ENCODE peak calls at places on chromosomes 3 and 15, in five cellular contexts. S is WERI-Rb-1, V is choroid plexus epithelial cell, N is HFF-Myc, Y is A549. D is an unnamed sample.

GRCh38 chr3:155760653-155761052 is 15.8 kb upstream of the PLCH1 start:
- DNase-seq in Y (no peak), S (no peak), N (no peak), V (no peak), D (no peak)

GRCh38 chr15:25800761-25801515 is 62.2 kb downstream of the ATP10A start:
- DNase-seq in S (no peak), N (no peak), V (no peak), Y (no peak), D (no peak)

GRCh38 chr15:44735482-44736260 is 657 bp upstream of the TRIM69 start:
- DNase-seq in N (no peak), V (no peak), S (no peak), Y (no peak), D (no peak)

GRCh38 chr3:78644847-78645246 is 1123.0 kb downstream of the ROBO1 start:
- DNase-seq in Y (no peak), N (no peak), S (no peak), V (no peak), D (no peak)

GRCh38 chr15:63114465-63114864 is 7.2 kb upstream of the LACTB start:
- DNase-seq in Y (no peak), V (no peak), S (no peak), N (no peak), D (no peak)

GRCh38 chr3:6264036-6264435 is 596.9 kb upstream of the GRM7 start:
- DNase-seq in Y (no peak), V (no peak), S (no peak), N (no peak), D (no peak)

GRCh38 chr3:193997228-193998192 is 138.4 kb upstream of the HES1 start:
- DNase-seq in N (no peak), S (peak), Y (no peak), V (no peak), D (no peak)

GRCh38 chr3:157447026-157447694 is 10.5 kb downstream of the PTX3 start:
- DNase-seq in V (peak), Y (no peak), S (no peak), N (no peak), D (no peak)

GRCh38 chr3:108271626-108272025 is 24.7 kb upstream of the HHLA2 start:
- DNase-seq in V (no peak), Y (no peak), S (no peak), N (no peak), D (no peak)

GRCh38 chr3:142645236-142645793 is 49.1 kb downstream of the PLS1 start:
- DNase-seq in N (peak), V (peak), S (peak), Y (peak), D (no peak)

GRCh38 chr15:74631935-74632560 is 16.4 kb downstream of the CLK3 start:
- DNase-seq in V (peak), Y (peak), S (peak), N (no peak), D (no peak)

GRCh38 chr3:133158686-133159085 is 120.5 kb downstream of the TMEM108 start:
- DNase-seq in V (no peak), N (no peak), S (no peak), Y (no peak), D (no peak)

GRCh38 chr3:44241706-44242105 is at the start of gene TOPAZ1:
- DNase-seq in Y (no peak), S (no peak), V (no peak), N (no peak), D (no peak)

GRCh38 chr3:149596136-149596770 is 61.6 kb downstream of the WWTR1 start:
- DNase-seq in N (no peak), Y (no peak), S (no peak), V (peak), D (no peak)

GRCh38 chr3:98713984-98714383 is 49.2 kb upstream of the ST3GAL6 start:
- DNase-seq in S (no peak), Y (no peak), N (no peak), V (no peak), D (no peak)

GRCh38 chr3:98722389-98722788 is 40.8 kb upstream of the ST3GAL6 start:
- DNase-seq in S (no peak), V (no peak), Y (no peak), N (no peak), D (no peak)

GRCh38 chr3:98721776-98722175 is 41.4 kb upstream of the ST3GAL6 start:
- DNase-seq in V (no peak), S (no peak), N (no peak), Y (no peak), D (no peak)

GRCh38 chr3:98717584-98717983 is 45.6 kb upstream of the ST3GAL6 start:
- DNase-seq in N (no peak), V (no peak), S (no peak), Y (no peak), D (no peak)

DNA sequence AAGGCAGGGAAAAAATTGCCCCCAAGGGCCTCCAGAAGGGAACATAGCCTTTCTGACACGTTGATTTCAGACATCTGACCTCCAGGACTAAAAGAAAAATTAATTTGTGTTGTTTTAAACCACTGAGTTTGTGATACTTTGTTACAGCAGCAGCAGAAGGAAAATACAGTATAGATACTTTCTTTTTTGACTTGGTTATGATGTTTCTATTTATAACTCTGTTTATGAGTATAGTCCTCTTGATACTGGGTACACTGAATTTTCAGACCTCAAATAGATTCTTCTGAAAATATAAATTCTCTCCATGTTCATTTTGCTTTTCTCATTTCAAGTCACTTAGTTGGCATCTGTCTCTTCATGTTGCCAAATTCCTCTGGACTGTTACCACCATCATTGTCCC is 44.4 kb upstream of the ST3GAL6 start:
- DNase-seq in N (no peak), Y (no peak), S (no peak), V (no peak), D (no peak)
- H3K4me3 ChIP-seq in N (no peak), Y (no peak), S (no peak), V (no peak), D (no peak)

DNA sequence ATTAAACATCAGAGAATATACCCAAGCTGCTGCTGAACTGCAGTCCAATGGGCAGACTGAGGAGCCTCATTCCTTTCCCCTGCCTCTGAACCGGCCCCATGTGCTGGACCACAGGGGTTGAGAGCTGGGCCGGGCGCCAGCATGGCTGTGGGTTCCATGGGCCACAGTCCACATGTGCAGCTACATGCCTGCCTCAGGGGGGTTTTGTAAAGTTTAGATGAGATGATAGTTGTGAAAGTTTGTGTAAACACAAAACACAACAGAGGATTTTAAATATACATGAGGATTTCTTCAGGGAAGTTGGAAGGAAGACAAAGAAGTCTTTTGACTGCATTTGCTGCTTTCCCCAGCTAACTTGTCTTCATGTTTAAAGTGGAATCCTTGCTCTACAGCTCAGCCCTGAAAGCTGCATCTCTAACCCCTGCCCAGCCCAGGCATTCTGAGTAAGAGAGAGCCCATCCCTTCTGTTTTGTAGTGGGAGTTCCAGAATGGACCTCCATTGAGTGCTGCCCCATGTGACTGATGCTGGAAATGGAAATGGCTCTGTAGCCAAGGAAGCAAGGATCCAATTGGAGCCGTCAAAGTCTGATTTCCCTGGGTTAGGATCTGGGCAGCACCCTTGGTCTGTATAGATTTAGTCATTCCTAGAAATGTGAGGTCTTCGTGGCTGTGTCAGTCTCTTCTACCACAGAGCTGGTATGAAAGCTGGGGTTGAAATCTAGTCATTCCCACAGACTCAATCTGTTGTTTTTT is 17.5 kb downstream of the SLC12A8 start:
- DNase-seq in V (peak), S (no peak), N (peak), Y (no peak), D (peak)
- TF ChIP-seq CTCF in V (peak), S (no peak), N (no peak), Y (no peak), D (peak)

DNA sequence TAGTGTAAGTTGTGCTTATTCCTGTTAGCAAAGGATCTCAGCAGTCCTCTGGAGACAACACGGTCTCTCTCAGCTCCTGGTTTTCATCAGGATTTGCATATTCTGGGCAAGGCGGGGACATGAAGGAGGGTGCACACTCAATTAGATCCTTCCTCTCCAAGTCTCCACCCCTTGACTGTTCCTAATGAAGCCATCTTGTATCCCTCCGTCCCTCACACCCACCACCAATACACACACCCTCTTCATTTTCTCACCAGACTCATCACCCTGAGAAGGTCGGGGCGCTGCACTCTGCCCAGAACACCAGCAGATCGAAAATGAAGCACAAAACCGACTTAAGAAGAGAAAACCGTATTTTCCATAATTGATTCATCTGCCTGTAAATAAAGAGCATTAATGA is 63.7 kb downstream of the MRPL46 start:
- DNase-seq in S (no peak), V (no peak), N (no peak), Y (no peak), D (no peak)
- H3K4me3 ChIP-seq in S (no peak), V (no peak), N (no peak), Y (no peak), D (no peak)

GRCh38 chr15:53389271-53389670 is 370.2 kb downstream of the WDR72 start:
- DNase-seq in V (no peak), N (no peak), S (no peak), Y (no peak), D (no peak)

GRCh38 chr15:53384417-53384816 is 375.0 kb downstream of the WDR72 start:
- DNase-seq in N (no peak), Y (no peak), V (no peak), S (peak), D (no peak)
- TF ChIP-seq CTCF in N (no peak), Y (peak), V (no peak), S (peak), D (no peak)

GRCh38 chr3:127394984-127395662 is 107.3 kb upstream of the PRR20G start:
- DNase-seq in S (no peak), Y (no peak), V (no peak), N (no peak), D (no peak)

GRCh38 chr3:127394031-127394430 is 106.2 kb upstream of the PRR20G start:
- DNase-seq in Y (no peak), S (no peak), N (no peak), V (no peak), D (no peak)

GRCh38 chr3:127395663-127396320 is 107.9 kb upstream of the PRR20G start:
- DNase-seq in Y (no peak), N (no peak), V (peak), S (no peak), D (no peak)

GRCh38 chr3:127399154-127399553 is 111.3 kb upstream of the PRR20G start:
- DNase-seq in V (no peak), N (no peak), S (no peak), Y (no peak), D (no peak)

DNA sequence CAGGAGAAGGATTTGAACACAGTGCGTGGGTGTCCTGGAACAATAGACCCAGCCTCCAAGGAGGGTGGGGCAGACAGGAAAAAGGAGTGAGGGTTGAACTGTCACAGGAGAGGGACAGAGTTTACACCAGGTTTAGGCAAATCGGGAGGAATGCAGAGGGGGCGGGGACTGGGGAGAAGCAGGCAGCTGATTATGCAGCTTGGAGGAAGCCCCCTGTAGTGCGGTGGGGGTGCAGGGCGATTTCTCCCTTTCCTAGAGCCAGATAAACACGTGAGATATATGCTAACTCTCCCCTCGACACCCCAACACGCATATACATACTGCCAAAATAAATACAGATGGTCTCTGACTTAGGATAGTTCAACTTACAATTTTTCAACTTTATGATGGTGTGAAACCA is 108.6 kb upstream of the PRR20G start:
- DNase-seq in Y (no peak), S (no peak), V (no peak), N (no peak), D (no peak)
- H3K4me3 ChIP-seq in Y (no peak), S (no peak), V (no peak), N (no peak), D (no peak)

DNA sequence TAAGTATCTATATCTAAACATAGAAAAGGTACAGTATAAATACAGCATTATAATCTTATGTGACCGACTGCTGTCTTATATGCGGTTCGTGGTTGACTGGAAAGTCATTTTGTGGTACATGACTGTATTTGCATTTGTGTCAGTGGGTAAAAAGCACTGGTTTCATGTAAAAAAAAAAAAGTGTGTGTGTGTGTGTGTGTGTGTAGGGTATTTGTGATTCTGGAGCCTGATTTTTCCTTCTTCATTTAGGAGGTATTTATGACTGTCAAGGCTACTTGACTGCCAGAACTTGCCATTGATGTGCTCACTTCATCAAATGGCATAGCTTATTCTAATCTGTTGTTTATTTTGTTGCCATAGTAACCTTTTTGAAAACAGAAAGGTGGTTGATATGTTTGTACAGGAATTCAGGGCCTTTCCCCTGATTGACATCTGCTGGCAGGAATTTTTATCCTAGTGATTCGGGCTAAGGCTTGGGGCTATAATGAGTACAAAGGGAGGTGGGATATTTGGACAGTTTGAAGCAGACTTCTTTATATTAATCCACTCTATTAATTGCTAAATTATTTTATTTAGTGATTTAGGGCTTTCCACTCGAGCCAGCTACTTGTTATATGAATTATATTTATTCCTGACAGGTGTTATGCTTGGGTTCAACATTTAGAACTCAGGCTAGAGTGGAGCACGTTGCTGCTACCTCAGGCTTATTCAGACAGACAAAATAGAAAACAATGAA is 63.4 kb downstream of the AKAP13 start:
- DNase-seq in V (peak), S (no peak), N (no peak), Y (peak), D (no peak)
- TF ChIP-seq CTCF in V (no peak), S (no peak), N (no peak), Y (no peak), D (no peak)

GRCh38 chr15:96334705-96335428 is 4.4 kb downstream of the NR2F2 start:
- DNase-seq in V (peak), N (no peak), Y (no peak), S (no peak), D (no peak)

GRCh38 chr15:96332854-96333193 is 2.3 kb downstream of the NR2F2 start:
- DNase-seq in Y (no peak), N (no peak), V (peak), S (no peak), D (no peak)

GRCh38 chr15:96333194-96334016 is 2.9 kb downstream of the NR2F2 start:
- DNase-seq in V (peak), Y (no peak), S (no peak), N (no peak), D (no peak)

GRCh38 chr15:96335429-96335807 is 4.9 kb downstream of the NR2F2 start:
- DNase-seq in S (no peak), V (peak), Y (no peak), N (no peak), D (no peak)

GRCh38 chr15:96334017-96334704 is 3.7 kb downstream of the NR2F2 start:
- DNase-seq in Y (no peak), S (no peak), V (peak), N (no peak), D (no peak)
- H3K4me3 ChIP-seq in Y (peak), S (no peak), V (peak), N (peak), D (peak)

DNA sequence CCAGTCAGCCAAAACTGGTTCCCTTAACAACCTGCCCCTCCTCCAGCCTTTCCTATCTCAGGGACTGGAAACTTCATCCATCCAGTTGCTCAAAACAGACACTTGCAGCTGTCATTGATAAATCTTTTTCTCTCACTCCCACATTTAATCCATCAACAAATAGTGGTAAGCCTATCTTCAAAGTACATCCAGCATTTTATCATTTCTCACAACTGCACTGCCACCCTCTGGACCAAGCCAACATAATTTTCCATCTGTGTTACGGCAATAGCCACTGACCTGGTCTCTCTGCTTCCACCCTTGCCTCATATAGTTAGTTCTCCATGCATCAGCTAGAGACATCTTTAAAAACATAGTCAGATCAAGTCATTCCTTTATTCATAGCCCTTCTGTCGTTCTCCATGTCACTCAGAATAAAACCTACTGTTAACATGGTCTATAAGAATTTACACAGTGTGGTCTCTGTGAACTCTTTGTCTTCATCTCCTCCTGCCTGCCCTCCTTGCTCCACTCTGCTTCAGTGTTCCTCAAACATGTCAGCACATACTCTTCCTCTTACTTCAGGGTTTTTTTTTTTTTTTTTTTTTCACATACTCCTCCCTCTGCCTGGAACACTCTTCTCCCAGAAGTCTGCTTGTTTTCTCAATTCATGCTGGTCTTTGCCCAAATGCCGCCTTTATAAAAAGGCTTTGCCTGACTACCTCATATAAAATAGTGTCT is 102.5 kb upstream of the COL6A5 start:
- DNase-seq in V (peak), Y (no peak), N (no peak), S (peak), D (no peak)
- TF ChIP-seq CTCF in V (peak), Y (no peak), N (peak), S (peak), D (no peak)

GRCh38 chr3:129429080-129429451 is 630 bp upstream of the EFCAB12 start:
- DNase-seq in N (no peak), V (peak), S (no peak), Y (no peak), D (no peak)
- H3K4me3 ChIP-seq in N (no peak), V (no peak), S (no peak), Y (no peak), D (no peak)

D was measured in AG04449.